ENCODE peak calls at places on chromosomes 12 and 14, in ten cellular contexts. One of them, this sample, is unnamed.

GRCh38 chr12:97267803-97268202 is 194.8 kb upstream of the RMST start:
- DNase-seq in mammary epithelial cell: no peak
- DNase-seq in lower leg skin: no peak
- DNase-seq in upper lobe of right lung: no peak
- DNase-seq in BE2C: no peak
- DNase-seq in OCI-LY7: no peak
- DNase-seq in AG10803: no peak
- DNase-seq in psoas muscle: no peak
- DNase-seq in GM06990: no peak
- DNase-seq in bronchial epithelial cell: no peak
- DNase-seq in this sample: no peak

GRCh38 chr14:41295734-41296133 is 310.9 kb upstream of the LRFN5 start:
- DNase-seq in mammary epithelial cell: no peak
- DNase-seq in lower leg skin: no peak
- DNase-seq in upper lobe of right lung: no peak
- DNase-seq in BE2C: no peak
- DNase-seq in OCI-LY7: no peak
- DNase-seq in AG10803: no peak
- DNase-seq in psoas muscle: no peak
- DNase-seq in GM06990: no peak
- DNase-seq in bronchial epithelial cell: no peak
- DNase-seq in this sample: no peak

GRCh38 chr14:19993438-19993837 is 8.5 kb upstream of the OR4Q2 start:
- DNase-seq in mammary epithelial cell: no peak
- DNase-seq in lower leg skin: no peak
- DNase-seq in upper lobe of right lung: no peak
- DNase-seq in BE2C: no peak
- DNase-seq in OCI-LY7: no peak
- DNase-seq in AG10803: no peak
- DNase-seq in psoas muscle: no peak
- DNase-seq in GM06990: no peak
- DNase-seq in bronchial epithelial cell: no peak
- DNase-seq in this sample: no peak

GRCh38 chr14:36556811-36557433 is 25.5 kb downstream of the NKX2-8 start:
- DNase-seq in mammary epithelial cell: no peak
- DNase-seq in lower leg skin: no peak
- DNase-seq in upper lobe of right lung: no peak
- DNase-seq in BE2C: peak
- DNase-seq in OCI-LY7: peak
- DNase-seq in AG10803: peak
- DNase-seq in psoas muscle: no peak
- DNase-seq in GM06990: no peak
- DNase-seq in bronchial epithelial cell: peak
- DNase-seq in this sample: peak

GRCh38 chr12:39505025-39505424 is 62.1 kb upstream of the KIF21A start:
- DNase-seq in mammary epithelial cell: peak
- DNase-seq in lower leg skin: no peak
- DNase-seq in upper lobe of right lung: no peak
- DNase-seq in BE2C: no peak
- DNase-seq in OCI-LY7: no peak
- DNase-seq in AG10803: no peak
- DNase-seq in psoas muscle: no peak
- DNase-seq in GM06990: no peak
- DNase-seq in bronchial epithelial cell: peak
- DNase-seq in this sample: no peak

GRCh38 chr14:70098257-70098809 is 90.4 kb downstream of the SLC8A3 start:
- DNase-seq in mammary epithelial cell: no peak
- DNase-seq in lower leg skin: no peak
- DNase-seq in upper lobe of right lung: no peak
- DNase-seq in BE2C: no peak
- DNase-seq in OCI-LY7: no peak
- DNase-seq in AG10803: peak
- DNase-seq in psoas muscle: no peak
- DNase-seq in GM06990: no peak
- DNase-seq in bronchial epithelial cell: no peak
- DNase-seq in this sample: peak

GRCh38 chr14:64465208-64465821 is at the start of gene AKAP5:
- DNase-seq in mammary epithelial cell: no peak
- DNase-seq in lower leg skin: peak
- DNase-seq in upper lobe of right lung: peak
- DNase-seq in BE2C: peak
- DNase-seq in OCI-LY7: peak
- DNase-seq in AG10803: no peak
- DNase-seq in psoas muscle: peak
- DNase-seq in GM06990: peak
- DNase-seq in bronchial epithelial cell: peak
- DNase-seq in this sample: no peak

GRCh38 chr12:89417246-89417977 is 65.1 kb upstream of the DUSP6 start:
- DNase-seq in mammary epithelial cell: peak
- DNase-seq in lower leg skin: no peak
- DNase-seq in upper lobe of right lung: no peak
- DNase-seq in BE2C: no peak
- DNase-seq in OCI-LY7: no peak
- DNase-seq in AG10803: peak
- DNase-seq in psoas muscle: no peak
- DNase-seq in GM06990: no peak
- DNase-seq in bronchial epithelial cell: peak
- DNase-seq in this sample: peak

GRCh38 chr14:68795602-68796417 is 2.9 kb upstream of the ZFP36L1 start:
- DNase-seq in mammary epithelial cell: peak
- DNase-seq in lower leg skin: peak
- DNase-seq in upper lobe of right lung: peak
- DNase-seq in BE2C: peak
- DNase-seq in OCI-LY7: peak
- DNase-seq in AG10803: peak
- DNase-seq in psoas muscle: peak
- DNase-seq in GM06990: peak
- DNase-seq in bronchial epithelial cell: peak
- DNase-seq in this sample: peak

GRCh38 chr14:58131386-58131785 is 20.6 kb downstream of the ARMH4 start:
- DNase-seq in mammary epithelial cell: peak
- DNase-seq in lower leg skin: no peak
- DNase-seq in upper lobe of right lung: no peak
- DNase-seq in BE2C: no peak
- DNase-seq in OCI-LY7: no peak
- DNase-seq in AG10803: peak
- DNase-seq in psoas muscle: no peak
- DNase-seq in GM06990: no peak
- DNase-seq in bronchial epithelial cell: peak
- DNase-seq in this sample: peak

GRCh38 chr14:68358978-68359861 is 433.6 kb downstream of the ZFP36L1 start:
- DNase-seq in mammary epithelial cell: no peak
- DNase-seq in lower leg skin: no peak
- DNase-seq in upper lobe of right lung: no peak
- DNase-seq in BE2C: no peak
- DNase-seq in OCI-LY7: no peak
- DNase-seq in AG10803: no peak
- DNase-seq in psoas muscle: no peak
- DNase-seq in GM06990: no peak
- DNase-seq in bronchial epithelial cell: no peak
- DNase-seq in this sample: no peak

GRCh38 chr12:87975879-87976278 is 53.3 kb downstream of the C12orf50 start:
- DNase-seq in mammary epithelial cell: no peak
- DNase-seq in lower leg skin: no peak
- DNase-seq in upper lobe of right lung: no peak
- DNase-seq in BE2C: no peak
- DNase-seq in OCI-LY7: no peak
- DNase-seq in AG10803: no peak
- DNase-seq in psoas muscle: no peak
- DNase-seq in GM06990: no peak
- DNase-seq in bronchial epithelial cell: no peak
- DNase-seq in this sample: no peak

GRCh38 chr14:77315115-77315944 is 5.4 kb downstream of the POMT2 start:
- DNase-seq in mammary epithelial cell: no peak
- DNase-seq in lower leg skin: peak
- DNase-seq in upper lobe of right lung: no peak
- DNase-seq in BE2C: no peak
- DNase-seq in OCI-LY7: no peak
- DNase-seq in AG10803: no peak
- DNase-seq in psoas muscle: no peak
- DNase-seq in GM06990: no peak
- DNase-seq in bronchial epithelial cell: no peak
- DNase-seq in this sample: no peak

GRCh38 chr12:20269352-20270067 is 98.8 kb upstream of the PDE3A start:
- DNase-seq in mammary epithelial cell: no peak
- DNase-seq in lower leg skin: no peak
- DNase-seq in upper lobe of right lung: no peak
- DNase-seq in BE2C: peak
- DNase-seq in OCI-LY7: no peak
- DNase-seq in AG10803: no peak
- DNase-seq in psoas muscle: no peak
- DNase-seq in GM06990: no peak
- DNase-seq in bronchial epithelial cell: no peak
- DNase-seq in this sample: no peak

GRCh38 chr12:113239811-113240331 is 18.6 kb downstream of the TPCN1 start:
- DNase-seq in mammary epithelial cell: no peak
- DNase-seq in lower leg skin: peak
- DNase-seq in upper lobe of right lung: no peak
- DNase-seq in BE2C: no peak
- DNase-seq in OCI-LY7: no peak
- DNase-seq in AG10803: no peak
- DNase-seq in psoas muscle: no peak
- DNase-seq in GM06990: no peak
- DNase-seq in bronchial epithelial cell: no peak
- DNase-seq in this sample: no peak

DNA sequence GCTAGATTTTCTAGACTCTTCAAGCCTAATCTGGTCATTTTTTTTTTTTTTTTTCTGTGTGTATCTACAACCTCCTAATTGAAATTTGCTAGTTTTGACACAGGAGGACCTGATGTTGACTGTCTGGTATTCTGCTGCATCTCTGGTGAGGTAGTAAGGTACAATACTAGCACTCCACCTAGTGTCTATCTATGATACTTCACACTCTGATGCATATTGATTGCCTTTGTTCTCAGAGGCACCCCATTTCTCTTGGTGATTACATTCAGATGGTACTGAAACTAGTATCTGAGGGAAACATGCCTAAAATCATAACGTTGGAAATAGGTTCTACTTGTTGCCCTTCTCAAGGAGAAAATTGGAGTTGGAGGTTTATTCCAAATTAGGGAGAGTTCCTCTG is 930.5 kb upstream of the NOVA1 start:
- DNase-seq in mammary epithelial cell: no peak
- DNase-seq in lower leg skin: no peak
- DNase-seq in upper lobe of right lung: no peak
- DNase-seq in BE2C: no peak
- DNase-seq in OCI-LY7: no peak
- DNase-seq in AG10803: peak
- DNase-seq in psoas muscle: no peak
- DNase-seq in GM06990: no peak
- DNase-seq in bronchial epithelial cell: peak
- DNase-seq in this sample: peak
- TF ChIP-seq CTCF in mammary epithelial cell: peak
- TF ChIP-seq CTCF in lower leg skin: no peak
- TF ChIP-seq CTCF in upper lobe of right lung: no peak
- TF ChIP-seq CTCF in BE2C: peak
- TF ChIP-seq CTCF in OCI-LY7: peak
- TF ChIP-seq CTCF in AG10803: peak
- TF ChIP-seq CTCF in psoas muscle: no peak
- TF ChIP-seq CTCF in GM06990: no peak
- TF ChIP-seq CTCF in bronchial epithelial cell: peak
- TF ChIP-seq CTCF in this sample: peak

GRCh38 chr12:15541996-15542631 is 219.8 kb downstream of the PTPRO start:
- DNase-seq in mammary epithelial cell: no peak
- DNase-seq in lower leg skin: no peak
- DNase-seq in upper lobe of right lung: no peak
- DNase-seq in BE2C: no peak
- DNase-seq in OCI-LY7: no peak
- DNase-seq in AG10803: peak
- DNase-seq in psoas muscle: no peak
- DNase-seq in GM06990: no peak
- DNase-seq in bronchial epithelial cell: no peak
- DNase-seq in this sample: no peak

GRCh38 chr12:15545329-15545728 is 223.0 kb downstream of the PTPRO start:
- DNase-seq in mammary epithelial cell: no peak
- DNase-seq in lower leg skin: no peak
- DNase-seq in upper lobe of right lung: no peak
- DNase-seq in BE2C: no peak
- DNase-seq in OCI-LY7: no peak
- DNase-seq in AG10803: no peak
- DNase-seq in psoas muscle: no peak
- DNase-seq in GM06990: no peak
- DNase-seq in bronchial epithelial cell: no peak
- DNase-seq in this sample: no peak

GRCh38 chr12:15543347-15543746 is 221.0 kb downstream of the PTPRO start:
- DNase-seq in mammary epithelial cell: peak
- DNase-seq in lower leg skin: no peak
- DNase-seq in upper lobe of right lung: no peak
- DNase-seq in BE2C: no peak
- DNase-seq in OCI-LY7: no peak
- DNase-seq in AG10803: no peak
- DNase-seq in psoas muscle: no peak
- DNase-seq in GM06990: no peak
- DNase-seq in bronchial epithelial cell: peak
- DNase-seq in this sample: no peak

GRCh38 chr12:15544589-15544988 is 222.3 kb downstream of the PTPRO start:
- DNase-seq in mammary epithelial cell: no peak
- DNase-seq in lower leg skin: no peak
- DNase-seq in upper lobe of right lung: no peak
- DNase-seq in BE2C: no peak
- DNase-seq in OCI-LY7: no peak
- DNase-seq in AG10803: no peak
- DNase-seq in psoas muscle: no peak
- DNase-seq in GM06990: no peak
- DNase-seq in bronchial epithelial cell: no peak
- DNase-seq in this sample: no peak

GRCh38 chr12:15546102-15546701 is 223.9 kb downstream of the PTPRO start:
- DNase-seq in mammary epithelial cell: no peak
- DNase-seq in lower leg skin: no peak
- DNase-seq in upper lobe of right lung: no peak
- DNase-seq in BE2C: no peak
- DNase-seq in OCI-LY7: peak
- DNase-seq in AG10803: no peak
- DNase-seq in psoas muscle: no peak
- DNase-seq in GM06990: peak
- DNase-seq in bronchial epithelial cell: no peak
- DNase-seq in this sample: no peak
- H3K4me3 ChIP-seq in mammary epithelial cell: no peak
- H3K4me3 ChIP-seq in lower leg skin: no peak
- H3K4me3 ChIP-seq in upper lobe of right lung: peak
- H3K4me3 ChIP-seq in BE2C: no peak
- H3K4me3 ChIP-seq in OCI-LY7: no peak
- H3K4me3 ChIP-seq in AG10803: no peak
- H3K4me3 ChIP-seq in psoas muscle: peak
- H3K4me3 ChIP-seq in GM06990: peak
- H3K4me3 ChIP-seq in bronchial epithelial cell: no peak
- H3K4me3 ChIP-seq in this sample: no peak

GRCh38 chr12:56333679-56334489 is at the start of gene PAN2:
- DNase-seq in mammary epithelial cell: peak
- DNase-seq in lower leg skin: peak
- DNase-seq in upper lobe of right lung: peak
- DNase-seq in BE2C: peak
- DNase-seq in OCI-LY7: peak
- DNase-seq in AG10803: peak
- DNase-seq in psoas muscle: peak
- DNase-seq in GM06990: peak
- DNase-seq in bronchial epithelial cell: peak
- DNase-seq in this sample: peak
- TF ChIP-seq CTCF in mammary epithelial cell: peak
- TF ChIP-seq CTCF in lower leg skin: no peak
- TF ChIP-seq CTCF in upper lobe of right lung: peak
- TF ChIP-seq CTCF in BE2C: peak
- TF ChIP-seq CTCF in OCI-LY7: peak
- TF ChIP-seq CTCF in AG10803: peak
- TF ChIP-seq CTCF in psoas muscle: peak
- TF ChIP-seq CTCF in GM06990: peak
- TF ChIP-seq CTCF in bronchial epithelial cell: peak
- TF ChIP-seq CTCF in this sample: peak

GRCh38 chr12:63846249-63846967 is 1.9 kb downstream of the SRGAP1 start:
- DNase-seq in mammary epithelial cell: no peak
- DNase-seq in lower leg skin: no peak
- DNase-seq in upper lobe of right lung: no peak
- DNase-seq in BE2C: peak
- DNase-seq in OCI-LY7: no peak
- DNase-seq in AG10803: peak
- DNase-seq in psoas muscle: no peak
- DNase-seq in GM06990: no peak
- DNase-seq in bronchial epithelial cell: no peak
- DNase-seq in this sample: no peak
- H3K4me3 ChIP-seq in mammary epithelial cell: peak
- H3K4me3 ChIP-seq in lower leg skin: no peak
- H3K4me3 ChIP-seq in upper lobe of right lung: peak
- H3K4me3 ChIP-seq in BE2C: peak
- H3K4me3 ChIP-seq in OCI-LY7: no peak
- H3K4me3 ChIP-seq in AG10803: peak
- H3K4me3 ChIP-seq in psoas muscle: no peak
- H3K4me3 ChIP-seq in GM06990: no peak
- H3K4me3 ChIP-seq in bronchial epithelial cell: peak
- H3K4me3 ChIP-seq in this sample: peak